ENCODE peak calls at places on chromosomes 16 and 17, in five cellular contexts. O is H9, G is progenitor cell of endocrine pancreas, P is AG04449, U is cardiac fibroblast. H is an unnamed sample.

GRCh38 chr16:2088759-2089358 is 41.1 kb downstream of the TSC2 start:
- DNase-seq in O (no peak), P (no peak), G (no peak), U (no peak), H (no peak)

GRCh38 chr17:44489581-44489980 is 13.6 kb downstream of the GPATCH8 start:
- DNase-seq in G (no peak), P (no peak), O (no peak), U (no peak), H (no peak)

GRCh38 chr16:12613131-12613991 is 190.3 kb downstream of the CPPED1 start:
- DNase-seq in G (no peak), O (peak), P (no peak), U (peak), H (no peak)

GRCh38 chr17:38585056-38585804 is 20.5 kb downstream of the SRCIN1 start:
- DNase-seq in P (no peak), G (no peak), O (peak), U (no peak), H (no peak)

GRCh38 chr16:2818278-2818876 is 1.3 kb downstream of the PRSS21 start:
- DNase-seq in P (no peak), U (no peak), G (no peak), O (no peak), H (no peak)

GRCh38 chr17:19306160-19307111 is 56.1 kb downstream of the B9D1 start:
- DNase-seq in P (no peak), U (peak), G (no peak), O (no peak), H (no peak)

GRCh38 chr16:58462499-58462996 is 37.4 kb upstream of the NDRG4 start:
- DNase-seq in P (no peak), U (no peak), O (no peak), G (no peak), H (no peak)

GRCh38 chr16:20910781-20911321 is 10.3 kb downstream of the LYRM1 start:
- DNase-seq in P (peak), G (no peak), O (no peak), U (peak), H (no peak)

GRCh38 chr16:58306327-58306726 is 11.5 kb upstream of the PRSS54 start:
- DNase-seq in P (no peak), U (peak), O (no peak), G (no peak), H (peak)

GRCh38 chr16:88688013-88688778 is 1.9 kb upstream of the SNAI3 start:
- DNase-seq in U (no peak), P (no peak), O (no peak), G (peak), H (peak)

GRCh38 chr17:4585203-4585939 is 1.0 kb downstream of the SMTNL2 start:
- DNase-seq in G (no peak), U (no peak), O (no peak), P (no peak), H (no peak)

GRCh38 chr17:40358323-40359038 is 6.1 kb downstream of the GJD3 start:
- DNase-seq in O (peak), G (peak), U (peak), P (no peak), H (no peak)

GRCh38 chr17:5877948-5878347 is 192.2 kb upstream of the WSCD1 start:
- DNase-seq in P (no peak), G (no peak), O (no peak), U (peak), H (no peak)

GRCh38 chr17:10821062-10821461 is 16.8 kb downstream of the PIRT start:
- DNase-seq in P (no peak), O (no peak), U (no peak), G (no peak), H (no peak)

GRCh38 chr17:64002658-64003525 is 4.7 kb downstream of the PRR29 start:
- DNase-seq in O (peak), U (no peak), P (no peak), G (no peak), H (no peak)

GRCh38 chr17:19800571-19800970 is 52.5 kb upstream of the ALDH3A1 start:
- DNase-seq in U (no peak), G (no peak), O (no peak), P (no peak), H (no peak)

GRCh38 chr16:69482410-69482951 is 58.1 kb downstream of the CYB5B start:
- DNase-seq in O (no peak), P (no peak), G (no peak), U (peak), H (no peak)

GRCh38 chr16:57754354-57755060 is 18.9 kb downstream of the KATNB1 start:
- DNase-seq in U (no peak), G (no peak), O (no peak), P (no peak), H (no peak)

GRCh38 chr17:57985675-57985974 is 2.4 kb downstream of the VEZF1 start:
- DNase-seq in P (no peak), G (no peak), O (no peak), U (peak), H (no peak)

GRCh38 chr16:87390641-87391323 is 1.4 kb upstream of the MAP1LC3B start:
- DNase-seq in P (no peak), O (no peak), U (no peak), G (no peak), H (no peak)

GRCh38 chr16:54407596-54407995 is 121.0 kb upstream of the IRX3 start:
- DNase-seq in U (peak), P (peak), G (no peak), O (no peak), H (peak)

GRCh38 chr17:31416503-31416923 is 25.0 kb downstream of the RAB11FIP4 start:
- DNase-seq in G (no peak), P (no peak), O (peak), U (no peak), H (no peak)

GRCh38 chr17:31413871-31414589 is 22.6 kb downstream of the RAB11FIP4 start:
- DNase-seq in G (no peak), O (no peak), P (peak), U (peak), H (no peak)

GRCh38 chr17:31414590-31414918 is 23.1 kb downstream of the RAB11FIP4 start:
- DNase-seq in P (no peak), G (no peak), O (peak), U (no peak), H (no peak)

GRCh38 chr17:31415640-31416502 is 24.4 kb downstream of the RAB11FIP4 start:
- DNase-seq in O (no peak), G (no peak), P (no peak), U (no peak), H (no peak)

GRCh38 chr17:31415004-31415454 is 23.6 kb downstream of the RAB11FIP4 start:
- DNase-seq in P (no peak), O (peak), G (no peak), U (no peak), H (no peak)
- TF ChIP-seq CTCF in P (no peak), O (peak), G (no peak), U (no peak), H (no peak)

DNA sequence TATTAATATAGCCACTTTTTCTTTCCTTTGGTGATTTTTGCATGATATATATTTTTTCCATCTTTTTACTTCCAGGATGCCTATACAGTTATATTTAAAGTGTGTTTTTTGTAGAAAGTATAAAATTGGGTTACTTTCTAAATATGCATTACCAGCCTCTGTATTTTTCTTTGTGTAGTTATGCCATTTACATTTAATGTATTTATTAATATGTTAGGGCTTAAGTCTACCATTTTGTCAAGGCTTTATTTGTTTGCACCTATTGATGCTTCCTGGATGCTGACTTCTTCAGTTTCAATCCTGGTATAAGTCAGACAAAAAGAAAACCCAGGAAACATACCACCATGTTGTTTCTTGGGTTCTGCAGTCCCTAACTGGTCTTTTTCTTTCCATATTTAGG is 911.1 kb upstream of the GOT2 start:
- DNase-seq in U (no peak), O (no peak), G (no peak), P (no peak), H (no peak)
- TF ChIP-seq CTCF in U (no peak), O (no peak), G (no peak), P (no peak), H (no peak)

DNA sequence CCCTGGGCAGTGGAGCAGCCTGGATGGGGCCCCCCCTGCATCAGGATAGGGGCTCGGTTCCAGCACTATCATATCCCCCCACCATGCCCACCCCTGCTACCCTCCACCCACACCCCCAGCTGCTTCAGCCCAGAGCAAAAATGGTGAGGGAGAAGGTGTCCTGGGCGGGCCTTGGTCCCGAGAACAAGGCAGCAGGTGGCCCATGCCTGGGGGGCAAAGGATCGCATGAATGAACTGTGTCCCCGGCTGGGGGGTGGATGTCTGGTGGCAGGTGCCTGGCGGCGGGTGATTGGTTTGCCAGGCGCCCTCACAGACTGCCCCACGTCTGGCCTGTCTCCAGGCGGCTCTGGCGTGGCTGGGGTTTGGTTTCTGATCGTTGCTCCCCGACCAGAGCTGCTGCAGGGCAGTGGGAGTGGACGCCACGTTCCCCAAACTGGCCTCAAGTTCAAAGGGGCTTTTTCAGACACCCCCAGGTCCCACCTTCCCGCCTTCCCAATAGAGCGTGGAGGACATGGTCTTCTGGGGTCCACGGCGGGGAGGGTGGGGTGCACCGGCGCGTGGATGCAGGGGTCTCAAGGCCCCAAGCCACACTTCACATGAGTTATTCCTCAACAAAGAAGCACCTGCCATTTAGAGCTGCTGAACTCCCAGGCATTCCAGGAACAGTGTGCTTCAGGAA is 12.6 kb downstream of the UTS2R start:
- DNase-seq in G (no peak), P (no peak), O (no peak), U (no peak), H (no peak)
- TF ChIP-seq CTCF in G (no peak), P (no peak), O (no peak), U (no peak), H (no peak)

DNA sequence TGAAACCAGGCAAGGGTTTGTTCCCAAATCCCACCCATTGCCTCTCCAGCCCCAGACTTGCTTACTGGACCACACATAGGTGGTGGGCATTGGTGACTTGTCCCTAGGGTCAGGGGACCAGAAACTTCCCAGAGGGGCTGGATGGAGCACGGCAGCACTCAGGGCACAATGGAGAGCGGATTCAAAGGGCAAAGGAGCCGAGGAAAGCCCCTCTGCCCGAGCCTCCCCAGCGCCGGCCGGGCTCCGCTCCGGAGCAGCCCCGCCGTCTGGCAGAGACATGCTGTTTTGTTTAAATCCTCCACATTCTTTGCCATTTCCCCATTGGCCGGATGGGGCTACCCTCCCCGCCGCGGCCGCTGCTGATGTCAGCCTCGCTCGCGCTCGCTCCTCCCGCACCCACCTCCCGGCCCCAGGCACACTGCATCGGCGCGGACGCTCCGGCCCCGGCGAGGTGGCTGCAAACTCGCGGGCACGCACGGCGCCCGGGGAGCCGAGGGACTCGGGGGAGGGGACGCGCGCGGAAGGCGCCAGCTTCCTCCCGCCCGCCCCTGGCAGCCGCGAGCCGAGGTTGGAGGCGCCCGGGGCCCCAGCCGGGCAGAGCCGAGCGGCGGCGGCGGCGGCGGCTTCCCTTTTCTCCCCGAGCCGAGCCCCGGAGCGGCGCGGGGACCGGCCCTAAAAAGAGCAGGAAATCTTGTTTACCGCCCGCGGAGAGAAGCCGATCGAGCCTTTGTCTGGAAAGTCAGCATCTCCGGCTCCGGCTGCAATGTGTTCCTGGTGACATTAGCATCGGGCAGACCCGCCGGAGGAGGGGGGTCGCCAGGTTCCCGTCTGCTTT is at the start of gene PITPNC1:
- DNase-seq in P (no peak), G (peak), U (peak), O (peak), H (no peak)
- TF ChIP-seq CTCF in P (peak), G (no peak), U (no peak), O (no peak), H (no peak)

GRCh38 chr17:74054249-74054648 is 149.2 kb upstream of the RPL38 start:
- DNase-seq in O (no peak), P (no peak), U (no peak), G (no peak), H (no peak)
- TF ChIP-seq CTCF in O (no peak), P (no peak), U (no peak), G (no peak), H (no peak)

DNA sequence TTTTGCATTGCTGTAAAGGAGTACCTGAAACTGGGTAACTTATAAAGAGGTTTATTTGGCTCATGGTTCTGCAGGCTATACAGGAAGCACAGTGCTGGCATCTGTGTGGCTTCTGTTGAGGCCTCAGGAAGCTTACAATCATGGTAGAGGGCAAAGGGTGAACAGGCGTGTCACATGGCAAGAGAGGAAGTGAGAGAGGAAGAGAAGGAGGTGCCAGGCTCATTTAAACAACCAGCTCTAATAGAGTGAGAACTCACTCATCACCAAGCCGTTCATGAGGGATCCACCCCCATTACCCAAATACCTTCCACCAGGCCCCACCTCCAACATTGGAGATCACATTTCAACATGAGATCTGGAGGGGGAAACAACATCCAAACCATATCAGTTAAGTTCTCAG is 16.4 kb upstream of the CLEC19A start:
- DNase-seq in O (no peak), G (no peak), P (no peak), U (no peak), H (no peak)
- TF ChIP-seq CTCF in O (no peak), G (no peak), P (no peak), U (no peak), H (no peak)

DNA sequence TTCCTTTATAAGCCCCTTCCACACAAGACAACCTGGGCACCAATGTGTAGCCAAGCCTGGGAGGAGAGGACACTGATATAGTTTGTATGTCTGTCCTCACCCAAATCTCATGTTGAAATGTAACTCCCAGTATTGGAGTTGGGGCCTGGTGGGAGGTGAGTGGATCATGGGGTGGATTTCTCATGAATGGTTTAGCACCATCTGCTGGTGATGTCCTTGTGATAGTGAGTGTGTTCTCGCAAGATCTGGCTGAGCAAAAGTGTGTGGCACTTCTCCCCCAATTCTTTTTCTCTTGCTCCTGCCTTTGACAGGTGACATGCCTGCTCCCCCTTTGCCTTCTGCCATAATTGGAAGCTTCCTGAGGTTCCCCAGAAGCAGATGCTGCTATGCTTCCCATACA is 135.8 kb downstream of the USP31 start:
- DNase-seq in G (no peak), O (no peak), P (no peak), U (peak), H (no peak)
- TF ChIP-seq CTCF in G (peak), O (peak), P (no peak), U (no peak), H (peak)

DNA sequence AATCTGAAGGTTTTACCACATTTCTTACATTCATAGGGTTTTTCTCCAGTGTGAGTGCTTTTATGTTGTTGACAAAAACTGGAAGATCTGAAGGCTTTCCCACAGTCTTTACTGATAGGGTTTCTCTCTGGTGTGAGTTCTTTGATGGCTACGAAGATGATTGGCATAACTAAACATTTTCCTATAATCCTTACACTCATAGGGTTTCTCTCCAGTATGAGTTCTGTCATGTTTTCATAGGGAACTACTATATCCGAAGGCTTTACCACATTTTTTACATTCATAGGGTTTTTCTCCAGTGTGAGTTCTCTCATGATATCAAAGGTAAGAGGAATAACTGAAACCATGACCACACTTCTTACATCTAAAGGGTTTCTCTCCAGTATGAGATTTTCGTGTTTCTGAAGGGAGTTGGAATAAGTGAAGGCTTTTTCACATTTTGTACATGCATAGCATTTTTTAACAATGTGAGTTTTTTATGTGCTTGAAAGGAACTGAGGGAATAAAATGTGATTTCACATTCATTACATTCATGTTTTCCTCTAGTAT is 1987.7 kb downstream of the TP53TG3F start:
- DNase-seq in P (no peak), U (no peak), G (no peak), O (no peak), H (no peak)
- TF ChIP-seq CTCF in P (no peak), U (no peak), G (no peak), O (no peak), H (no peak)

DNA sequence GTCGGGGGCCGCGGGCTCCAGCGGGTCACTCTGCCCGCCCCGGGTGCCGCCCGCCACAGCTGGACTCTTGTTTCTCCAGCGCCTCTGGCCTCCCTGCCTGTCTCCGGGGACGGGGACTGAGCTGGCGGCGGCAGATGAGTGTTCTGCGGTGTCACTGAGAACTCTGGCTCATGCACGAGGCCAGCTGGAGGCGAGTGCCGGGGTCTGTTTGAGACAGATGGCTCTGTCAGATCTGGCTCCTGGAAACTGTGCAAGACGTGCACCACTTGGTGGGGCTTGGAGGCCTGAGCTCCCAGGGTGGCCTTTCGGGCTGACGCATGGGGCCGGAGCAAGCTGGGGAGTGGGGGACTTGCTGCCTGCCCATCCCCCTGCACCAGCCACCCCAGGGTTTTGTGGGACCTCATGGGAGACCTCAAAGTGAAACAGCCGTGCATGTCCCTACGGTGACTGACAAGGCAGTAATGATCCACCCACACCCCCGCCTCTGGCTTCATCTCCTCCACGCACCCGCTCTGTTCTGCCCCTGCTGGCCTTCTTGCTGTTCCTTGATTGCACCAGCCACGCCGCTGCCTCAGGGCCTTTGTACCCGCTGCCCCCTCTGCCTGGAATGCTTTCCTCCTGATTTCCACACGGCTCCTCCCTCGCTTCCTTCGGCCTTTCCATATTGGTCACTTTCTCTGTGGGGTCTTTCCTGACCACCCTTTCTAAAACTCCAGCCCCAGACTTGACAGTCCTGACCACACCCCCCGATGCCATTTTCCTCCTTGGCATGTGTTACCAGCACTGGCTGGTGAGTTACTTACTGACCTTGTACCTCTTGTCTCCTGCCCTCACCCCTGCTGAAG is 174.9 kb upstream of the CIBAR2 start:
- DNase-seq in P (no peak), O (no peak), U (peak), G (no peak), H (no peak)
- TF ChIP-seq CTCF in P (peak), O (no peak), U (no peak), G (no peak), H (no peak)

GRCh38 chr17:7213895-7214299 is 5.7 kb downstream of the DLG4 start:
- DNase-seq in U (peak), O (peak), G (peak), P (no peak), H (peak)
- TF ChIP-seq CTCF in U (peak), O (peak), G (peak), P (peak), H (peak)

H was measured in retinal pigment epithelial cell.